ENCODE peak calls at places on chromosomes 12 and 14, in four cellular contexts. D is ovary, U is A549, W is GM12865. V is an unnamed sample.

GRCh38 chr14:61221906-61222305 is 59.2 kb downstream of the TMEM30B start:
- DNase-seq in D (no peak), U (no peak), W (no peak), V (no peak)

GRCh38 chr12:18872770-18873169 is 134.9 kb downstream of the CAPZA3 start:
- DNase-seq in D (no peak), U (no peak), W (no peak), V (no peak)

GRCh38 chr12:47785887-47786661 is 13.0 kb downstream of the SLC48A1 start:
- DNase-seq in D (no peak), U (no peak), W (no peak), V (no peak)

GRCh38 chr14:35369701-35370191 is 34.8 kb downstream of the NFKBIA start:
- DNase-seq in D (no peak), U (peak), W (no peak), V (no peak)

GRCh38 chr12:110223777-110224378 is 57.2 kb upstream of the ATP2A2 start:
- DNase-seq in D (no peak), U (peak), W (no peak), V (peak)

GRCh38 chr14:72742682-72743195 is 151.2 kb downstream of the DPF3 start:
- DNase-seq in D (no peak), U (no peak), W (no peak), V (no peak)

GRCh38 chr12:49244161-49244560 is 20.7 kb upstream of the TUBA1C start:
- DNase-seq in D (no peak), U (no peak), W (no peak), V (no peak)

GRCh38 chr12:62862259-62862881 is 72.6 kb downstream of the PPM1H start:
- DNase-seq in D (no peak), U (no peak), W (no peak), V (no peak)

GRCh38 chr14:72615511-72616121 is 278.3 kb downstream of the DPF3 start:
- DNase-seq in D (no peak), U (no peak), W (no peak), V (peak)

GRCh38 chr12:4859478-4860210 is 50.1 kb upstream of the KCNA1 start:
- DNase-seq in D (no peak), U (no peak), W (peak), V (no peak)

GRCh38 chr14:56195727-56196126 is 77.5 kb downstream of the PELI2 start:
- DNase-seq in D (no peak), U (no peak), W (peak), V (peak)

GRCh38 chr14:21923820-21924219 is 250.2 kb upstream of the OR4E1 start:
- DNase-seq in D (no peak), U (no peak), W (peak), V (no peak)

GRCh38 chr14:50839696-50840095 is 8.7 kb upstream of the NIN start:
- DNase-seq in D (no peak), U (no peak), W (no peak), V (no peak)

GRCh38 chr12:95117178-95117599 is 43.8 kb upstream of the NR2C1 start:
- DNase-seq in D (no peak), U (peak), W (peak), V (no peak)

GRCh38 chr12:78963439-78964222 is 99.1 kb downstream of the SYT1 start:
- DNase-seq in D (no peak), U (no peak), W (no peak), V (no peak)

GRCh38 chr12:51419473-51420228 is 5.0 kb upstream of the SLC4A8 start:
- DNase-seq in D (no peak), U (peak), W (no peak), V (no peak)

GRCh38 chr12:71871116-71871515 is 31.6 kb downstream of the TBC1D15 start:
- DNase-seq in D (no peak), U (no peak), W (no peak), V (no peak)

GRCh38 chr14:94685166-94685581 is 73.0 kb downstream of the SERPINA3 start:
- DNase-seq in D (no peak), U (peak), W (peak), V (no peak)
- TF ChIP-seq CTCF in D (no peak), U (no peak), W (no peak), V (no peak)

GRCh38 chr12:91574391-91574790 is 391.8 kb upstream of the DCN start:
- DNase-seq in D (no peak), U (no peak), W (no peak), V (no peak)
- H3K4me3 ChIP-seq in D (peak), U (no peak), W (no peak), V (no peak)

DNA sequence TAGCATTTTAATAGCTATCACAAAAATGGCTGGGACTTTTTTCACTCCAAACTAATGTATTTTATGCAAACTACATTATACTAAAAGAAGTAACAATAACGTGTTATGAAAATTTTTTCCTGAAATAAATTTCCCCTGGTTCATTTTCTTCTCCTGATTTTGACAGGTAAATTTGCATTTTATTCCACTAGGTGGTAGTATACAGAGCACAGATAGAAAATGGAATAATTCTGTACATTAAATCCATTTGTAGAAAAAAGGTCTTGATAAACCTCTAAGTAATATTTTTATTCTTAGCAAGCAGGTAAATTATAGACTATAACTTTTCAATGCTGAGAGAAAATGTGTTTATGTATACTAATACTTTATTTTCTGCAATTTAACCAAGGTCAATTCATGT is 96.5 kb downstream of the BCAT1 start:
- DNase-seq in D (no peak), U (no peak), W (no peak), V (no peak)
- TF ChIP-seq CTCF in D (no peak), U (peak), W (peak), V (peak)

GRCh38 chr14:65423986-65424385 is 11.5 kb downstream of the FUT8 start:
- DNase-seq in D (no peak), U (no peak), W (no peak), V (no peak)

GRCh38 chr14:65424531-65424930 is 12.0 kb downstream of the FUT8 start:
- DNase-seq in D (no peak), U (no peak), W (no peak), V (no peak)

GRCh38 chr14:65419593-65420252 is 7.2 kb downstream of the FUT8 start:
- DNase-seq in D (no peak), U (no peak), W (no peak), V (no peak)

GRCh38 chr14:65421201-65421981 is 8.9 kb downstream of the FUT8 start:
- DNase-seq in D (no peak), U (peak), W (no peak), V (peak)

DNA sequence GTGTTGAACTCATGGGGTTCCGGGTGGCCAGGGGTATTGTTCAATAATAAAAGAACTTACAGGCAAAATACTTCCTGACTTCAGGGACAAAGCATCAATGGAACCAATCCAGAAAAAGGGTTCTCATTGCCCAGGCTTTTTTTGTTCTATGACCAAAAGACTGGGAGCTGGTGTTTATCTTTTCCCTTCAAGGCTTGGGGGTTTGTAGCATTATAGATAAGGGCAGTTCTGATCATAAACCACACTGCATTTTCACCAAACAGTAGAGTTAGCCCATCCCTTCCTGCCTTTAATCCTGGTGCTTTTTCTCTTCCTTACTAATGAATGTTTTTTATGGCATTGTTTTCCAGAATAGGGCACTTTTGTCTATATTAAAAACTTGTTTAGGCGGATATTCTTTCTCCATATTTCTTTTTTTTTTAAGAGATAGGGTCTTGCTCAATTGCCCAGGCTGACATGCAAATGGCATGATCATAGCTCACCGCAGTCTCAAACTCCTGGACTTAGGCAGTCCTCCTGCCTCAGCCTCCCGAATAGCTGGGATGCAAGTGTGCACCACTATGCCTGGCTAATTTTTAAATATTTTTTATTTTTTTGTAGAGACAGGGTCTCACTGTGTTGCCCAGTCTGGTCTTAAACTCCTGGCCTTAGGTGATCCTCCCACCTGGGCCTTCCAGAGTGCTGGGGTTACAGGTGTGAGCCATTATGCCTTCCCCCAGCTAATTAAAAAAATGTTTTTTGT is 9.7 kb downstream of the FUT8 start:
- DNase-seq in D (no peak), U (no peak), W (no peak), V (no peak)
- H3K4me3 ChIP-seq in D (no peak), U (no peak), W (no peak), V (no peak)

DNA sequence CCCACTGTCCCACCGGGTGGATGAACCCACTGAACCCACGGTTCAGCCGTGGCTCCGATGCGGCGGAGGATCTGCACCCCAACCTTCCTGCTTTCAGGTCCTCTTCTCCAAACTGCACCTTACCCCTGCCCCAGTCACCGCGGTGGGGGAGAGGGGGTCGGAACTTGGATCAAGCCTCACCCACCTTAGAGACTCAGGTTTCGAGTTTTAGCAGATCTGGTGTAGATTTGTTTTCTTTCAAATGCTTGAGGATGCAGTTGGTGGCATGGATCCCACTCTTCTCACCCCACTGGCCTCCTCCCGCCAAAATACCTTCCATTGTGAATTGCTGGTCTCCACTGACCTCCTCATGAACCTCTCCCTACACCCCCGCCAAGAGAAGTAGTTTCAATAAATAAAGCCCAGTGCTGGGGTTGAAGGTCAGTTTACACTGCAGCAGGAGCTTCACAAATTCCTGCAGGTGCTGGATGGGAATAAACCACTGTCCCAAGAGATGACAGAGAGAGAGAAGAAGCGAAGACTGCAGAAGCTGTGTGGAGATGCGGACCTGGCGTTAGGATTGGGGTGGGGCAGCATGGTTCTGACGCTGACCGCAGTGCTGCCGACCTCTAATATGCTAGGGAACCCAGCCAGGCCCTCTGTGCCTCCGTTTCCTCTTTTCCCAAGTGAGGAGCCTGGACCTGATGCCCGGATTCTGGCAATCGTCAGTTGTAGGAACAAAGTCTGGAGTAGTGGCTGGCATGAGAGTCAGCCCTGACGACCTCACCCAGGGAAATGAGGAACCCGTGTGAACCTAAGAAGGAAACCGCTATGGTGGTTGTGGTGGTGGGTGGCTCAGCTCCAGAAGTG is 7.4 kb downstream of the TTC6 start:
- DNase-seq in D (no peak), U (no peak), W (no peak), V (no peak)
- TF ChIP-seq CTCF in D (no peak), U (no peak), W (no peak), V (no peak)

GRCh38 chr14:94936901-94937321 is 167.0 kb upstream of the GSC start:
- DNase-seq in D (peak), U (no peak), W (no peak), V (no peak)
- H3K4me3 ChIP-seq in D (peak), U (no peak), W (no peak), V (no peak)

GRCh38 chr12:104994301-104994700 is 8.2 kb downstream of the NOPCHAP1 start:
- DNase-seq in D (no peak), U (no peak), W (no peak), V (no peak)

GRCh38 chr12:104985206-104985605 is 910 bp upstream of the NOPCHAP1 start:
- DNase-seq in D (no peak), U (peak), W (peak), V (no peak)

GRCh38 chr12:104991565-104992128 is 5.5 kb downstream of the NOPCHAP1 start:
- DNase-seq in D (no peak), U (no peak), W (no peak), V (no peak)

GRCh38 chr12:104986022-104986941 is at the start of gene NOPCHAP1:
- DNase-seq in D (peak), U (peak), W (peak), V (peak)

GRCh38 chr12:104990950-104991349 is 4.8 kb downstream of the NOPCHAP1 start:
- DNase-seq in D (no peak), U (no peak), W (no peak), V (no peak)
- TF ChIP-seq CTCF in D (no peak), U (no peak), W (no peak), V (no peak)

GRCh38 chr14:63800083-63800482 is 52.7 kb upstream of the SYNE2 start:
- DNase-seq in D (no peak), U (no peak), W (no peak), V (no peak)
- H3K4me3 ChIP-seq in D (peak), U (no peak), W (no peak), V (no peak)